ENCODE peak calls at places on chromosomes 16 and 17, in five cellular contexts. W is AG04450, H is cardiac muscle cell, I is fibroblast of lung, V is A549. S is an unnamed sample.

GRCh38 chr17:63961355-63962207 is 11.1 kb downstream of the SCN4A start:
- DNase-seq in W (no peak), H (peak), I (peak), V (peak), S (no peak)

GRCh38 chr17:66115246-66115645 is 76.7 kb downstream of the CEP112 start:
- DNase-seq in W (no peak), H (no peak), I (peak), V (no peak), S (no peak)

GRCh38 chr17:35089846-35090193 is 26.3 kb upstream of the RFFL start:
- DNase-seq in W (no peak), H (peak), I (no peak), V (peak), S (no peak)

GRCh38 chr17:82974136-82974952 is 105.1 kb upstream of the METRNL start:
- DNase-seq in W (no peak), H (no peak), I (no peak), V (no peak), S (no peak)

GRCh38 chr17:27573971-27574525 is 56.9 kb upstream of the LGALS9 start:
- DNase-seq in W (no peak), H (peak), I (peak), V (no peak), S (no peak)

GRCh38 chr16:71423016-71423415 is 18.8 kb downstream of the TLE7 start:
- DNase-seq in W (no peak), H (no peak), I (no peak), V (no peak), S (no peak)

GRCh38 chr16:1414532-1415265 is at the start of gene UNKL:
- DNase-seq in W (peak), H (peak), I (peak), V (no peak), S (no peak)

GRCh38 chr17:76154292-76154691 is 13.2 kb upstream of the FOXJ1 start:
- DNase-seq in W (no peak), H (no peak), I (no peak), V (no peak), S (no peak)

GRCh38 chr16:426115-426905 is 861 bp downstream of the RAB11FIP3 start:
- DNase-seq in W (no peak), H (peak), I (peak), V (no peak), S (no peak)

GRCh38 chr16:10070591-10070990 is 111.6 kb downstream of the GRIN2A start:
- DNase-seq in W (no peak), H (no peak), I (no peak), V (no peak), S (no peak)

GRCh38 chr17:1714980-1715802 is 5.0 kb upstream of the TLCD2 start:
- DNase-seq in W (peak), H (peak), I (peak), V (peak), S (no peak)

GRCh38 chr16:51577621-51578303 is 426.7 kb upstream of the SALL1 start:
- DNase-seq in W (no peak), H (peak), I (peak), V (no peak), S (no peak)

GRCh38 chr17:48240562-48241130 is 133.1 kb downstream of the SNX11 start:
- DNase-seq in W (no peak), H (no peak), I (no peak), V (peak), S (no peak)

GRCh38 chr16:78256686-78257375 is 157.4 kb downstream of the WWOX start:
- DNase-seq in W (no peak), H (no peak), I (no peak), V (no peak), S (no peak)

GRCh38 chr16:62077998-62078397 is 41.8 kb upstream of the CDH8 start:
- DNase-seq in W (no peak), H (peak), I (no peak), V (no peak), S (no peak)

GRCh38 chr17:19342611-19343255 is 19.8 kb downstream of the B9D1 start:
- DNase-seq in W (no peak), H (no peak), I (no peak), V (no peak), S (no peak)

GRCh38 chr17:17056167-17056562 is 13.9 kb downstream of the MPRIP start:
- DNase-seq in W (no peak), H (no peak), I (no peak), V (no peak), S (no peak)

GRCh38 chr17:54261465-54261864 is 438.7 kb downstream of the KIF2B start:
- DNase-seq in W (no peak), H (no peak), I (no peak), V (no peak), S (no peak)

GRCh38 chr17:31390748-31391495 is 553 bp upstream of the RAB11FIP4 start:
- DNase-seq in W (no peak), H (no peak), I (no peak), V (no peak), S (no peak)

GRCh38 chr17:76121932-76122383 is 18.4 kb upstream of the EXOC7 start:
- DNase-seq in W (no peak), H (no peak), I (no peak), V (no peak), S (no peak)

GRCh38 chr17:76095943-76096342 is 7.6 kb downstream of the EXOC7 start:
- DNase-seq in W (no peak), H (no peak), I (no peak), V (no peak), S (no peak)

GRCh38 chr16:86505899-86506864 is 4.1 kb upstream of the FOXF1 start:
- DNase-seq in W (no peak), H (no peak), I (no peak), V (no peak), S (no peak)

GRCh38 chr16:82754716-82755513 is 128.1 kb downstream of the CDH13 start:
- DNase-seq in W (no peak), H (no peak), I (no peak), V (no peak), S (no peak)

GRCh38 chr16:30127994-30128393 is 5.0 kb upstream of the MAPK3 start:
- DNase-seq in W (no peak), H (no peak), I (no peak), V (no peak), S (no peak)

GRCh38 chr17:61736438-61736837 is 126.9 kb downstream of the BRIP1 start:
- DNase-seq in W (no peak), H (no peak), I (no peak), V (no peak), S (no peak)

GRCh38 chr16:85829266-85829665 is 29.8 kb downstream of the COX4I1 start:
- DNase-seq in W (no peak), H (no peak), I (no peak), V (no peak), S (no peak)

GRCh38 chr16:28321700-28322411 is 29.5 kb downstream of the SBK1 start:
- DNase-seq in W (no peak), H (peak), I (peak), V (peak), S (no peak)

GRCh38 chr17:75159196-75160031 is 5.1 kb upstream of the JPT1 start:
- DNase-seq in W (no peak), H (no peak), I (peak), V (no peak), S (peak)

GRCh38 chr16:27824786-27825185 is 238.7 kb downstream of the GSG1L start:
- DNase-seq in W (no peak), H (no peak), I (no peak), V (no peak), S (no peak)

GRCh38 chr17:75844530-75845057 is 390 bp upstream of the UNC13D start:
- DNase-seq in W (no peak), H (no peak), I (no peak), V (peak), S (peak)

GRCh38 chr17:65561394-65562205 is at the start of gene AXIN2:
- DNase-seq in W (peak), H (peak), I (peak), V (peak), S (peak)

GRCh38 chr16:351804-352520 is 561 bp downstream of the AXIN1 start:
- DNase-seq in W (no peak), H (peak), I (peak), V (no peak), S (no peak)

GRCh38 chr17:11305524-11305923 is 64.5 kb downstream of the SHISA6 start:
- DNase-seq in W (no peak), H (no peak), I (no peak), V (no peak), S (no peak)

GRCh38 chr17:78135858-78136500 is 5.4 kb downstream of the TMC8 start:
- DNase-seq in W (no peak), H (no peak), I (no peak), V (no peak), S (no peak)

GRCh38 chr17:78134899-78135385 is 4.4 kb downstream of the TMC8 start:
- DNase-seq in W (no peak), H (no peak), I (no peak), V (no peak), S (no peak)

GRCh38 chr17:78140169-78141051 is 5.8 kb upstream of the C17orf99 start:
- DNase-seq in W (no peak), H (peak), I (peak), V (peak), S (peak)

GRCh38 chr17:78138204-78139060 is 7.8 kb upstream of the C17orf99 start:
- DNase-seq in W (no peak), H (no peak), I (no peak), V (no peak), S (no peak)

GRCh38 chr17:78137392-78138203 is 7.0 kb downstream of the TMC8 start:
- DNase-seq in W (no peak), H (no peak), I (no peak), V (no peak), S (no peak)
- TF ChIP-seq CTCF in W (peak), H (peak), I (peak), V (peak), S (peak)

GRCh38 chr17:39628655-39629493 is 2.1 kb downstream of the PPP1R1B start:
- DNase-seq in W (no peak), H (no peak), I (no peak), V (no peak), S (no peak)

GRCh38 chr17:39629494-39629880 is 2.7 kb downstream of the PPP1R1B start:
- DNase-seq in W (no peak), H (no peak), I (no peak), V (no peak), S (no peak)

GRCh38 chr17:39627717-39628516 is 1.2 kb downstream of the PPP1R1B start:
- DNase-seq in W (no peak), H (no peak), I (no peak), V (no peak), S (no peak)

GRCh38 chr17:39631403-39631802 is 4.7 kb downstream of the PPP1R1B start:
- DNase-seq in W (no peak), H (no peak), I (no peak), V (no peak), S (no peak)

GRCh38 chr17:39629894-39630293 is 3.1 kb downstream of the PPP1R1B start:
- DNase-seq in W (no peak), H (no peak), I (no peak), V (no peak), S (no peak)
- H3K4me3 ChIP-seq in W (no peak), H (no peak), I (no peak), V (no peak), S (no peak)

GRCh38 chr17:80482058-80482318 is 5.6 kb upstream of the NPTX1 start:
- DNase-seq in W (no peak), H (no peak), I (no peak), V (no peak), S (no peak)

GRCh38 chr17:80481284-80482057 is 5.1 kb upstream of the NPTX1 start:
- DNase-seq in W (no peak), H (no peak), I (no peak), V (no peak), S (no peak)

GRCh38 chr17:80480248-80480647 is 3.8 kb upstream of the NPTX1 start:
- DNase-seq in W (no peak), H (no peak), I (no peak), V (no peak), S (no peak)

GRCh38 chr17:80485846-80486245 is 9.4 kb upstream of the NPTX1 start:
- DNase-seq in W (no peak), H (no peak), I (no peak), V (no peak), S (no peak)

GRCh38 chr17:80482555-80483308 is 6.3 kb upstream of the NPTX1 start:
- DNase-seq in W (no peak), H (no peak), I (no peak), V (no peak), S (no peak)
- TF ChIP-seq CTCF in W (no peak), H (no peak), I (no peak), V (no peak), S (no peak)

GRCh38 chr17:8418471-8418870 is 17.2 kb upstream of the NDEL1 start:
- DNase-seq in W (no peak), H (no peak), I (no peak), V (no peak), S (no peak)

GRCh38 chr17:8420041-8420934 is 15.4 kb upstream of the NDEL1 start:
- DNase-seq in W (no peak), H (peak), I (peak), V (no peak), S (no peak)

GRCh38 chr17:8417806-8418205 is 17.9 kb upstream of the NDEL1 start:
- DNase-seq in W (no peak), H (no peak), I (no peak), V (no peak), S (no peak)

GRCh38 chr17:8421571-8421970 is 14.1 kb upstream of the NDEL1 start:
- DNase-seq in W (no peak), H (no peak), I (no peak), V (no peak), S (no peak)

GRCh38 chr17:8419305-8419704 is 16.4 kb upstream of the NDEL1 start:
- DNase-seq in W (no peak), H (no peak), I (no peak), V (no peak), S (no peak)
- H3K4me3 ChIP-seq in W (no peak), H (no peak), I (no peak), V (no peak), S (no peak)

DNA sequence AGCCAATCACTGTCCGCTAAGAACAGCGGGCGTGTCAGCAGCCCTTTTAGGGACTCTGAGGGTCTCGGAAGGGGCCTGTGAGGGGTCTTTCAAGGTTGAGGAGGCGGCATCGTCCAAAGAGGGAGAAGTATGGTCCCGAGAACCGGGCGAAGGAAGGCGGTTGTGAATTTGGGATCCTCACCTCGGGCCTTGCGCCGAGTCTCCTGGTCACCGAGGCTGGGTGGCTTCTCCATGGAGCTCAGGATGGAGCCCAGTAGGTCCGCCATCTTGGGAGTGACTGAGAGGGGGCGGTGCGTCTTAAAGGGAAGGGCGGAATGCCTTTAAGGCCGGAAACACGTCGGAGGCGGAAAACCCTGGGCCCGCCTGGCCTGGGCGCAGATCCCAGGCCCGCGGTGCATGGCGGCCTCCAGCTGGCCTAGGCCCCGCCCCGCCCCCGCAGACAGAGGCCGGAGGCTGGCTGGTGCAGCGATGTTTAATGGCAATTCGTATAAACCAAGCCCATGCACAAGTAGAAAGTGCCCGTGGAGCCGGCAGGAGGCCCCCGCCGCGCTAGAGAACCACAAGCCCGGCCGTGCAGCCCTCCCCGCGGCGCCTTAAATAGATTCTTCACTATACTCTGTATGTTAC is at the start of gene SPAG7:
- DNase-seq in W (peak), H (peak), I (peak), V (peak), S (peak)
- TF ChIP-seq CTCF in W (no peak), H (no peak), I (no peak), V (no peak), S (no peak)

DNA sequence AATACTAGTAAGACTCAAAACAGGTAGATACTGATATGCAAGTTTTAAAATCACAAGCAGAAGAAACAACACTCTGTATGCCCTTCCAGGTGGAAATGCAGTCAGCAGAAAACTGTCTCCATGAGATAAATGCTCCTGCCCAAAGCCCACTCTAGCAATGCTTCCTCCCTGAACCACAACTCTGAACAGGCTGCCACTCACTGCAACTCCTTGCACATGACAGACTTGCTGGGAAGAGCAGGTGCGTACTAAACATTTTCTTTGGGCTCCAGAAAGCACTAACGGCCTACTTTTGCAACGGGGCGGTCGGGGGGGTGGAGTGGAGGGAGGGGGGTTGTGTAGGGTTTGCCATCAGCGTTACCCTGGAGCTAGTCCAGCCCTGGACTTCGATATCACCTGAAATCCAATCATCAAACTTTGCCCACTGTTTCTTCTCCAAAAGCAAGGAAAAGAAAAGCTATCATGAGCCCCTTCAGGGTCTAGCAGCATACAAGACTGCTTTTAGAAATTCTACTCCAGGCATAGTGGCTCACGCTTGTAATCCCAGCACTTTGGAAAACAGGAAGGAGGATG is 46.1 kb downstream of the ANKRD11 start:
- DNase-seq in W (no peak), H (no peak), I (no peak), V (no peak), S (no peak)
- H3K4me3 ChIP-seq in W (no peak), H (no peak), I (no peak), V (no peak), S (no peak)

GRCh38 chr16:49995720-49996119 is 29.3 kb upstream of the CNEP1R1 start:
- DNase-seq in W (no peak), H (no peak), I (no peak), V (no peak), S (no peak)
- TF ChIP-seq CTCF in W (no peak), H (no peak), I (no peak), V (no peak), S (no peak)

DNA sequence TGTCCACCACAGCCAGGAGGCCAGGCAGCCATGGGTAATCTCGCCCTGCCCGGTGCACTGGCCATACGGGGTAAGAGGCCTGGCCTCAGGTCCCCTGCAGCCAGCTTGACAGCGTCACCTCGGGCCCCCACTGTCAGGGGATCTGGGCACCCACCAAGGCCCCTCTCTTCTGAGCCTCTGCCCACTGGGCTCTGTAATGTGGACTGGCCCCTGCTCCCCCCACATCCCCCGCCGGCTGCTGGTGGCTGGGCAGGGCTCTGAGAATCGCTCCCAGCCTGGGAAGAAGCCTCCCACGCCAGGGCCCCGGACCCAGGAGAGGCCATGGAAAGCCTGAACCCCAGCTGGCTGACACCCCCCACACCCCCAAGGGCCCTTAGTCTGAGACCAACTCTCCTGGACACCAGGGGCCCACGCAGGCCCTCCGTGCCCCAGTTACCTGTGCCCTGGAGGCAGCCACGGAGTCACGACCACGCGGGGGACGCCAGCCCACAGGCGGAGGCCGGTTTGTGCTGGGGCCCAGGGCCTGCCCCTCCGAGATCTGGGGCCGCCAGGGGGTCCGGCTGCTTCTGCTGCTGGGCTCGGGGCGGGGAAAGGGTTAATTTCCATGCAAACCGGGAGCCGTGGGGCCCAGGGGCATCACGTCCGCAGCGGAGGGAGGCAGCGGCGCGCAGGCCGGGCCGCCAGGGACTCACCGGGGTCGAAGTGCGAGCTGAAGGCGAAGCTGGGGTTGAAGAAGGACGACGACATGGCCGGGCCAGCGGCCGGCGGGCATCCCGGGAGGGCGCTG is at the start of gene PVALEF:
- DNase-seq in W (no peak), H (peak), I (no peak), V (peak), S (no peak)
- H3K4me3 ChIP-seq in W (peak), H (peak), I (no peak), V (peak), S (peak)

GRCh38 chr16:24967074-24967473 is 48.1 kb downstream of the ARHGAP17 start:
- DNase-seq in W (no peak), H (no peak), I (no peak), V (no peak), S (no peak)
- TF ChIP-seq CTCF in W (no peak), H (no peak), I (no peak), V (no peak), S (no peak)

GRCh38 chr17:59804910-59805381 is 87.8 kb downstream of the TUBD1 start:
- DNase-seq in W (no peak), H (no peak), I (peak), V (no peak), S (no peak)
- H3K4me3 ChIP-seq in W (no peak), H (no peak), I (peak), V (peak), S (no peak)